ENCODE peak calls at places on chromosomes 12 and 14, in ten cellular contexts. C, X, T, L, H, M, S, O, Y and Q are unnamed samples.

GRCh38 chr14:57533214-57533613 is 39.6 kb upstream of the CCDC198 start:
- DNase-seq in M (peak), X (no peak), L (peak), S (peak), T (peak), Y (no peak), O (no peak), H (no peak), C (peak), Q (peak)

GRCh38 chr12:34625116-34625515 is 602.8 kb downstream of the ALG10 start:
- DNase-seq in H (no peak), T (peak), X (no peak), M (peak), C (peak), Y (no peak), O (no peak), S (no peak), L (no peak), Q (peak)

GRCh38 chr14:70952485-70952884 is 45.2 kb downstream of the PCNX1 start:
- DNase-seq in M (no peak), X (no peak), T (no peak), C (no peak), O (no peak), L (no peak), Y (no peak), S (no peak), H (no peak), Q (no peak)

GRCh38 chr12:45912774-45913173 is 77.6 kb downstream of the SCAF11 start:
- DNase-seq in Y (no peak), S (no peak), O (no peak), M (no peak), L (no peak), C (no peak), X (no peak), T (no peak), H (no peak), Q (no peak)

GRCh38 chr14:49897965-49898364 is 5.1 kb downstream of the ARF6 start:
- DNase-seq in O (no peak), T (peak), C (peak), X (no peak), H (no peak), S (no peak), L (no peak), M (no peak), Y (no peak), Q (no peak)

GRCh38 chr12:27064397-27065342 is 17.7 kb downstream of the C12orf71 start:
- DNase-seq in S (no peak), C (no peak), Y (no peak), T (no peak), X (no peak), L (no peak), H (no peak), M (no peak), O (no peak), Q (no peak)

GRCh38 chr14:44149597-44149996 is 357.5 kb downstream of the FSCB start:
- DNase-seq in Y (peak), H (no peak), C (peak), X (no peak), S (no peak), O (no peak), M (no peak), T (peak), L (no peak), Q (peak)

GRCh38 chr14:51002406-51002984 is 58.2 kb upstream of the PYGL start:
- DNase-seq in T (no peak), O (no peak), X (no peak), S (no peak), H (peak), Y (no peak), L (no peak), C (no peak), M (no peak), Q (no peak)

GRCh38 chr14:95018845-95019244 is 138.5 kb downstream of the DICER1 start:
- DNase-seq in O (no peak), H (no peak), S (no peak), X (no peak), Y (no peak), C (no peak), M (no peak), T (no peak), L (no peak), Q (no peak)

GRCh38 chr12:117367006-117367638 is 5.7 kb upstream of the NOS1 start:
- DNase-seq in H (peak), C (peak), T (peak), M (peak), S (peak), L (peak), X (peak), Y (peak), O (no peak), Q (peak)

GRCh38 chr14:104091061-104091926 is 5.8 kb downstream of the ASPG start:
- DNase-seq in C (no peak), O (no peak), Y (no peak), M (no peak), L (no peak), H (no peak), X (peak), T (no peak), S (no peak), Q (no peak)

GRCh38 chr12:40215977-40216376 is 8.8 kb upstream of the LRRK2 start:
- DNase-seq in O (no peak), M (no peak), X (no peak), S (no peak), T (peak), H (no peak), L (no peak), Y (no peak), C (peak), Q (no peak)

GRCh38 chr12:106953352-106954260 is 2.1 kb upstream of the TMEM263 start:
- DNase-seq in C (peak), Y (no peak), X (no peak), T (peak), M (peak), L (no peak), O (no peak), S (no peak), H (no peak), Q (no peak)

GRCh38 chr14:60311417-60311816 is 62.4 kb downstream of the PPM1A start:
- DNase-seq in L (peak), S (no peak), O (no peak), Y (no peak), M (peak), X (no peak), C (peak), H (no peak), T (peak), Q (no peak)

GRCh38 chr12:96015672-96016071 is 19.5 kb upstream of the HAL start:
- DNase-seq in X (no peak), O (no peak), M (peak), C (peak), T (peak), L (no peak), S (no peak), Y (peak), H (no peak), Q (peak)

GRCh38 chr12:94025730-94026129 is 122.6 kb upstream of the PLXNC1 start:
- DNase-seq in S (no peak), M (no peak), O (no peak), X (no peak), C (no peak), L (no peak), Y (no peak), H (no peak), T (no peak), Q (no peak)

GRCh38 chr12:64389154-64389553 is 1.4 kb downstream of the C12orf56 start:
- DNase-seq in T (no peak), Y (no peak), S (no peak), X (no peak), O (no peak), H (no peak), L (no peak), C (no peak), M (no peak), Q (no peak)

GRCh38 chr12:94545937-94546771 is 86.5 kb upstream of the CEP83 start:
- DNase-seq in H (no peak), O (no peak), Y (peak), S (peak), T (peak), M (peak), X (no peak), L (peak), C (peak), Q (peak)

GRCh38 chr12:4833511-4833910 is 76.2 kb upstream of the KCNA1 start:
- DNase-seq in Y (no peak), L (no peak), T (no peak), H (no peak), X (no peak), M (no peak), C (no peak), S (no peak), O (no peak), Q (no peak)

GRCh38 chr12:8829621-8830020 is 7.2 kb downstream of the A2ML1 start:
- DNase-seq in L (no peak), O (no peak), Y (no peak), H (no peak), M (no peak), T (no peak), S (no peak), C (no peak), X (no peak), Q (no peak)

GRCh38 chr12:32025906-32026305 is 66.7 kb downstream of the RESF1 start:
- DNase-seq in T (no peak), M (no peak), H (no peak), O (no peak), S (no peak), C (no peak), L (no peak), X (no peak), Y (no peak), Q (no peak)

GRCh38 chr12:91327889-91328288 is 145.3 kb upstream of the DCN start:
- DNase-seq in T (peak), Y (no peak), O (no peak), X (no peak), C (no peak), L (no peak), S (no peak), H (no peak), M (no peak), Q (no peak)

GRCh38 chr14:74641581-74641980 is 29.5 kb upstream of the LTBP2 start:
- DNase-seq in Y (no peak), M (no peak), L (no peak), S (no peak), C (no peak), T (no peak), X (no peak), H (no peak), O (no peak), Q (no peak)

GRCh38 chr12:6769003-6769389 is 2.8 kb downstream of the PTMS start:
- DNase-seq in L (peak), C (no peak), X (peak), T (no peak), O (no peak), H (peak), S (no peak), Y (peak), M (no peak), Q (peak)

GRCh38 chr12:120228291-120229070 is 27.6 kb upstream of the RPLP0 start:
- DNase-seq in Y (peak), T (peak), X (peak), O (peak), C (peak), S (peak), M (peak), L (peak), H (peak), Q (peak)

GRCh38 chr12:90074086-90074485 is 365.4 kb upstream of the ATP2B1 start:
- DNase-seq in T (no peak), Y (no peak), H (no peak), X (no peak), L (no peak), M (no peak), C (no peak), S (no peak), O (no peak), Q (no peak)

GRCh38 chr12:80299976-80300375 is 144.1 kb upstream of the PTPRQ start:
- DNase-seq in Y (no peak), X (no peak), H (no peak), M (no peak), T (no peak), C (no peak), O (no peak), S (no peak), L (no peak), Q (no peak)

GRCh38 chr12:104182144-104182543 is 33.4 kb upstream of the TXNRD1 start:
- DNase-seq in S (no peak), C (peak), O (peak), X (peak), H (no peak), M (peak), Y (no peak), L (peak), T (peak), Q (no peak)

GRCh38 chr14:37232907-37233481 is 35.3 kb downstream of the MIPOL1 start:
- DNase-seq in O (no peak), H (no peak), T (peak), C (peak), Y (peak), L (no peak), M (peak), S (no peak), X (no peak), Q (peak)

GRCh38 chr12:12333980-12334709 is 15.9 kb downstream of the MANSC1 start:
- DNase-seq in X (no peak), Y (peak), O (no peak), C (peak), M (peak), H (no peak), S (peak), L (peak), T (peak), Q (peak)

GRCh38 chr12:51009038-51009437 is 17.1 kb downstream of the SLC11A2 start:
- DNase-seq in L (peak), O (no peak), C (no peak), X (peak), M (no peak), Y (no peak), H (no peak), T (no peak), S (peak), Q (no peak)